ENCODE peak calls at places on chromosomes 13 and 19, in six cellular contexts. N is IMR-90, W is neuronal stem cell, M is H9, P is H1, J is mesendoderm. X is an unnamed sample.

GRCh38 chr19:8361921-8362793 is 1.8 kb upstream of the ANGPTL4 start:
- DNase-seq in N (peak; percentile 99), W (no peak), M (no peak), P (no peak), J (no peak), X (peak; percentile 99)

GRCh38 chr19:28409859-28410258 is 803.1 kb downstream of the UQCRFS1 start:
- DNase-seq in N (no peak), W (no peak), M (no peak), P (no peak), J (no peak), X (no peak)

GRCh38 chr19:8355631-8356402 is 8.1 kb upstream of the ANGPTL4 start:
- DNase-seq in N (peak; percentile 98), W (no peak), M (no peak), P (no peak), J (no peak), X (peak; percentile 100)

GRCh38 chr19:39078436-39079200 is 5.5 kb upstream of the ACP7 start:
- DNase-seq in N (peak; percentile 97), W (no peak), M (no peak), P (no peak), J (no peak), X (peak; percentile 85)

GRCh38 chr13:59478908-59479307 is 684.8 kb downstream of the DIAPH3 start:
- DNase-seq in N (no peak), W (peak; percentile 61), M (no peak), P (no peak), J (peak; percentile 34), X (no peak)

GRCh38 chr13:111031531-111031961 is 83.6 kb upstream of the ARHGEF7 start:
- DNase-seq in N (peak; percentile 58), W (no peak), M (no peak), P (no peak), J (no peak), X (peak; percentile 77)

GRCh38 chr13:99978781-99979452 is 2.7 kb upstream of the ZIC2 start:
- DNase-seq in N (no peak), W (no peak), M (peak; percentile 91), P (no peak), J (peak; percentile 98), X (no peak)

GRCh38 chr19:35314031-35314430 is 15.0 kb upstream of the CD22 start:
- DNase-seq in N (no peak), W (no peak), M (no peak), P (no peak), J (no peak), X (no peak)

GRCh38 chr19:50357178-50358100 is 8.0 kb downstream of the NAPSA start:
- DNase-seq in N (peak; percentile 41), W (peak; percentile 36), M (peak; percentile 83), P (peak; percentile 56), J (peak; percentile 58), X (peak; percentile 50)

GRCh38 chr19:11404588-11405258 is 14.4 kb downstream of the RGL3 start:
- DNase-seq in N (no peak), W (no peak), M (no peak), P (no peak), J (no peak), X (no peak)

GRCh38 chr13:44471686-44472085 is 98.1 kb downstream of the SERP2 start:
- DNase-seq in N (peak; percentile 58), W (no peak), M (no peak), P (no peak), J (no peak), X (peak; percentile 64)

GRCh38 chr13:45799451-45799850 is 52.1 kb downstream of the SIAH3 start:
- DNase-seq in N (no peak), W (no peak), M (no peak), P (no peak), J (no peak), X (no peak)

GRCh38 chr19:42363614-42364346 is 26.3 kb downstream of the CNFN start:
- DNase-seq in N (no peak), W (no peak), M (no peak), P (no peak), J (no peak), X (no peak)

GRCh38 chr13:66296328-66296727 is 933.8 kb downstream of the PCDH9 start:
- DNase-seq in N (no peak), W (no peak), M (no peak), P (no peak), J (no peak), X (no peak)

GRCh38 chr13:25111557-25111956 is 15.6 kb downstream of the PABPC3 start:
- DNase-seq in N (peak; percentile 7), W (no peak), M (no peak), P (no peak), J (peak; percentile 20), X (no peak)

DNA sequence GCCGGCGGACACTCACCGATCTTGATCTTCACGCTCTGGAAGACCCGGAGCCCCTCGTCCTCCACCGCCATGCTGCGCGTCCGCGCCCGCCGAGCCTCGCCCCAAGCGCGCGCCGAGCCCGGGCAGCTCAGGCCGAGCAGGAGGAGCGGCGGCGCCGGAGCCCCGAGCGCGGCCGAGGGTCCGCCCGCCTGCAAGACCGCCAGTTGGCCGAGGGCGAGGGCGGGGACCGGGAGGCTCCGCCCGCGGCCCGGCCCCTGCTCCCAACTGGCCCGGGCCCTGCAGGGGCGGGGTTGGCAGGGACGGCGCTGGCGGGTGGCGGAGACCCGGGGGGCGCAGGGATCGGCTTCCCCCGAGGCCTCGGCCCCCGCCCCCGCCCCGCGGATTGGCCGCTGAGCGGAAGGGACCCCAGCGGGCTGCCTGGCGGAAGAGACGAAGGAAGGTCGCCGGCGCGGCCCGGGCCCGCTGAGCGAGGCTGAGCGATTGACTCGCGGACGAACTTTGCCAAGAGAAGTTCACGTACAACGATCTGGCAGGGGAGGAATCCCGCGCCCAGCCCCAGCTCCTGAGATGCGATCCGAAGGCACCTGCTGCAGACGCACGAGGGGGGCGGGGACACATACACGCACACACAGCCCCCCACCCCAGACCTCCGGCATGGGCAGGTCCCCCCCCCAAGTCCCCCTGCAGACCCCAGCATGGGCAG is at the start of gene RASA3:
- DNase-seq in N (peak; percentile 79), W (peak; percentile 84), M (peak; percentile 90), P (peak; percentile 58), J (peak; percentile 92), X (peak; percentile 83)
- H2BK120ac ChIP-seq in N (peak within 1 kb of the TSS; percentile 88), W (no peak within 1 kb of the TSS), M (no peak within 1 kb of the TSS), P (no peak within 1 kb of the TSS), J (peak within 1 kb of the TSS; percentile 16), X (peak within 1 kb of the TSS; percentile 66)

GRCh38 chr19:47228937-47229673 is 1.9 kb downstream of the BBC3 start:
- DNase-seq in N (peak; percentile 61), W (no peak), M (no peak), P (no peak), J (peak; percentile 43), X (peak; percentile 79)

GRCh38 chr19:47225746-47226425 is 5.1 kb downstream of the BBC3 start:
- DNase-seq in N (peak; percentile 84), W (peak; percentile 87), M (peak; percentile 88), P (no peak), J (peak; percentile 94), X (peak; percentile 88)

GRCh38 chr19:47226426-47227346 is 4.3 kb downstream of the BBC3 start:
- DNase-seq in N (peak; percentile 67), W (no peak), M (peak; percentile 75), P (no peak), J (peak; percentile 89), X (peak; percentile 90)

GRCh38 chr19:47228168-47228936 is 2.6 kb downstream of the BBC3 start:
- DNase-seq in N (peak; percentile 17), W (no peak), M (peak; percentile 73), P (no peak), J (peak; percentile 71), X (peak; percentile 63)

DNA sequence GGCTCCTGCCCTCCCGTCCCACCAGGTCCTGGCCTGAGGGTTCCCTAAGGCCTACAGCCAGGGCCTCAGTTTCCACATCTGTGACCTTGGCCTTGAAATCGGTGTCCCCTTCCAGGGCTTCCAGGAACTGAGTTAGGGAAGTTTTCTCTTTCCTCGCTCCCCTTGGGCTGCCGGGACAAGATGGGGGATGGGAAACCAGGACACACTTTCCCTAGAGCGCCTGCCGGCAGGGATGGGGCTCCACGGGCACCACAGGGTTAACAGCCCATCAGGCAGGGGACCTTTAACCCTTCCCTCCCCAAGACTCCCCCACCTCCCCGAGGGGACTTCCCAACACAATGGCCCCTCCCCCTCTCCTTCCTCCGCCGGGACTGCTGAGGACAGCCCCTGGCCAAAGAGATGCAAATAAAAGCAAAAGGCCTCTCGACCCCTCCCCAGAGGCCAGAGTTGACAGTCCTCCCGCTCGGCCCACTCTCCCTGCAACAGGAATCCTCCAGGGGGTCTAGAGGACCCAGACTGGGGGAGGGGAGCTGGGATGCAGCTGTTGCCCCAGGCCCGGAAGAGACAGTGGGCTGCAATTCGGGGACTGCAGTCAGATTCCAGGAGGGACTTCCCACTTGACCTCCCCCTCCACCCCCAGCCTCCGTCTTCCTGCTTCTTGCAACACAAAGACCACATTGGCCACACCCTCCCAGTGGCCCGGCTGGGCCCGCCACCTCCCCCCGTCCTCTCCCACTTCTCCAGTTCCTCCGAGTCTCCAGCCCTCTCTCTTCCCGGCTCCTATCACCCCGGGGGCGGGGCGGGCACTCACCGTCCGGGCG is 3.4 kb downstream of the BBC3 start:
- DNase-seq in N (peak; percentile 94), W (peak; percentile 96), M (peak; percentile 99), P (peak; percentile 99), J (peak; percentile 100), X (peak; percentile 98)
- H2BK120ac ChIP-seq in N (peak overlapping the region; percentile 90), W (no peak overlapping the region), M (no peak overlapping the region), P (peak overlapping the region; percentile 19), J (peak overlapping the region; percentile 94), X (peak overlapping the region; percentile 100)

GRCh38 chr19:36573020-36573947 is at the start of gene ZNF529:
- DNase-seq in N (peak; percentile 86), W (peak; percentile 94), M (peak; percentile 96), P (peak; percentile 86), J (peak; percentile 99), X (peak; percentile 96)

GRCh38 chr19:36577271-36577996 is 4.3 kb upstream of the ZNF529 start:
- DNase-seq in N (no peak), W (no peak), M (no peak), P (no peak), J (peak; percentile 73), X (no peak)

GRCh38 chr19:36572593-36573019 is 486 bp downstream of the ZNF529 start:
- DNase-seq in N (no peak), W (no peak), M (no peak), P (no peak), J (no peak), X (no peak)

GRCh38 chr19:36574762-36575161 is 1.7 kb upstream of the ZNF529 start:
- DNase-seq in N (no peak), W (no peak), M (no peak), P (no peak), J (no peak), X (no peak)

GRCh38 chr19:36573948-36574726 is 1.0 kb upstream of the ZNF529 start:
- DNase-seq in N (peak; percentile 35), W (no peak), M (no peak), P (no peak), J (peak; percentile 14), X (peak; percentile 53)
- H2BK120ac ChIP-seq in N (no peak overlapping the region), W (no peak overlapping the region), M (no peak overlapping the region), P (no peak overlapping the region), J (no peak overlapping the region), X (no peak overlapping the region)

DNA sequence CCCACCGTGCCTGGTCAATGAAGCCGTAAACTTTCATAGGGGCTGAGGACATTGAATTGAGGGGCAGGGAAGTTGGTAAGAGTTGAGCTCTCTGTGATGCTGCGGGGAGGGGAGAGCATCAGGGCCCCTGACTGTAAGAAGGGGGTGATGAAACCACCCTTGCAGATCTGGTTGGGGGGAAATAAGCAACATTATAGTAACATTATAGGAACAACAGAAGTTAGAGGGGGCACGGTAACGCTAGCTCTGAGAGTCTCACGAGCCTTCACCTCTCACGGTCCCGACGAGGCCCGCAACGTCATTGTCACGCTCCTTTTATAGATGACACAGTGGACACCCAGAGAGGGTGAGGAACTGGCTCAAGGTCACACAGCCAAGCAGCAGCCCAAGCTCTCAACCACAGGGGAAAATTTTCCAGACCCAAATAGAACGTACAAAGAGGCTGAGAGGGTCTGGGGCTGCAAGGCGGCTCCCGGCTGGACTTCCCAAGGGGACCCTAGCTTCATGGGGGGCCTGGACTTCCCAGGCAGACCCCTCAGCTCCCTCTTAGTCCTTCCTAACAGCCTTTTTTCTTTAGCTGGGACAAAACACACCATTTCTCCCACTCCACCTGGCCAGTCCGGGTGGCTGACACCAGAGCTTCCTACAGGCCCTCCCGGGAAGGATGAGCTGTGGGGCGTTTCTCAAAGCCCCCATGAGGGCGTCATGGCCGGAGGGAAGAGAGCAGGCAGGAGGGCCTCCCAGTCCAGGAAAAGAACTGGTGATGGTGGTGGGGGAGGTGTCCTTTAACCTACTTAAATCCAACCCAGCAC is 4.1 kb downstream of the TLE5 start:
- DNase-seq in N (no peak), W (no peak), M (no peak), P (no peak), J (no peak), X (no peak)
- H2BK120ac ChIP-seq in N (no peak overlapping the region), W (no peak overlapping the region), M (no peak overlapping the region), P (no peak overlapping the region), J (no peak overlapping the region), X (no peak overlapping the region)

X was measured in mesenchymal stem cell.